ENCODE peak calls at places on chromosomes 2 and 18, in four cellular contexts. R is NCI-H2029 treated with DMSO at 0.1 percent for 48 hours, P is iPS-NIHi11, M is cardiac fibroblast. N is an unnamed sample.

GRCh38 chr2:96891591-96892333 is 21.9 kb upstream of the SEMA4C start:
- DNase-seq in R (no peak), P (peak; percentile 60), M (peak; percentile 31), N (peak; percentile 64)

GRCh38 chr2:232885264-232885961 is 15.3 kb downstream of the SNORC start:
- DNase-seq in R (no peak), M (no peak), P (no peak), N (no peak)

GRCh38 chr18:10072659-10073309 is 159.0 kb downstream of the VAPA start:
- DNase-seq in R (no peak), P (no peak), M (peak; percentile 76), N (no peak)

GRCh38 chr18:5939801-5940667 is 44.7 kb upstream of the TMEM200C start:
- DNase-seq in R (no peak), P (no peak), M (no peak), N (no peak)

GRCh38 chr2:20467789-20468548 is 21.1 kb downstream of the RHOB start:
- DNase-seq in R (no peak), M (no peak), P (no peak), N (no peak)

GRCh38 chr2:135072125-135072997 is 20.3 kb downstream of the RAB3GAP1 start:
- DNase-seq in R (no peak), M (peak; percentile 28), P (no peak), N (no peak)

GRCh38 chr2:143361346-143361745 is 232.1 kb downstream of the ARHGAP15 start:
- DNase-seq in M (no peak), R (no peak), P (no peak), N (no peak)

GRCh38 chr2:133609664-133610063 is 41.4 kb upstream of the NCKAP5 start:
- DNase-seq in R (no peak), P (no peak), M (no peak), N (no peak)

GRCh38 chr18:43886341-43886740 is 609.1 kb upstream of the SYT4 start:
- DNase-seq in M (no peak), R (peak; percentile 13), P (no peak), N (no peak)

GRCh38 chr2:172639823-172640222 is 83.9 kb downstream of the PDK1 start:
- DNase-seq in M (peak; percentile 87), R (no peak), P (no peak), N (no peak)

GRCh38 chr2:231512222-231512621 is 18.0 kb downstream of the NMUR1 start:
- DNase-seq in M (peak; percentile 58), P (no peak), R (no peak), N (no peak)

GRCh38 chr2:120314656-120315366 is 31.1 kb upstream of the INHBB start:
- DNase-seq in R (no peak), P (no peak), M (no peak), N (peak; percentile 72)

GRCh38 chr18:62898359-62898758 is 183.0 kb downstream of the PHLPP1 start:
- DNase-seq in M (no peak), R (no peak), P (no peak), N (no peak)

GRCh38 chr2:217868911-217869334 is 133.9 kb downstream of the TNS1 start:
- DNase-seq in P (no peak), M (peak; percentile 56), R (no peak), N (no peak)

GRCh38 chr2:128787616-128788015 is 468.9 kb upstream of the HS6ST1 start:
- DNase-seq in P (no peak), R (no peak), M (no peak), N (no peak)

GRCh38 chr18:46214435-46214834 is 110.2 kb downstream of the HAUS1 start:
- DNase-seq in R (no peak), M (no peak), P (no peak), N (no peak)

GRCh38 chr2:219996366-219996765 is 368.9 kb downstream of the SLC4A3 start:
- DNase-seq in P (no peak), R (no peak), M (no peak), N (no peak)

GRCh38 chr18:62710417-62710816 is 4.9 kb upstream of the PHLPP1 start:
- DNase-seq in R (no peak), M (no peak), P (no peak), N (no peak)

GRCh38 chr2:218166791-218167190 is at the start of gene CXCR1:
- DNase-seq in P (no peak), M (no peak), R (no peak), N (no peak)

GRCh38 chr2:174635747-174636399 is 38.3 kb upstream of the WIPF1 start:
- DNase-seq in M (peak; percentile 66), R (no peak), P (no peak), N (no peak)

GRCh38 chr2:179377296-179377695 is 112.7 kb upstream of the SESTD1 start:
- DNase-seq in R (no peak), P (no peak), M (peak; percentile 43), N (no peak)

GRCh38 chr2:128306081-128306930 is 12.4 kb downstream of the HS6ST1 start:
- DNase-seq in R (peak; percentile 80), P (peak; percentile 58), M (peak; percentile 81), N (peak; percentile 89)

GRCh38 chr2:15142069-15142689 is 419.0 kb downstream of the NBAS start:
- DNase-seq in P (peak; percentile 29), M (no peak), R (peak; percentile 22), N (no peak)

GRCh38 chr2:152542995-152543481 is 174.2 kb downstream of the PRPF40A start:
- DNase-seq in R (no peak), M (peak; percentile 96), P (peak; percentile 31), N (peak; percentile 61)

GRCh38 chr2:164430166-164430783 is 191.0 kb downstream of the GRB14 start:
- DNase-seq in M (peak; percentile 69), P (peak; percentile 31), R (peak; percentile 1), N (no peak)

GRCh38 chr2:144414324-144414845 is 105.5 kb downstream of the ZEB2 start:
- DNase-seq in R (no peak), M (peak; percentile 97), P (no peak), N (no peak)

GRCh38 chr18:74412106-74412880 is 44.8 kb downstream of the DIPK1C start:
- DNase-seq in P (peak; percentile 46), R (no peak), M (no peak), N (no peak)